ENCODE peak calls at places on chromosome 19, in four cellular contexts. D is astrocyte of the spinal cord, B is fibroblast of the aortic adventitia, I is PC-3. V is an unnamed sample.
A peak's percentile ranks its signal among the peaks of the same experiment; 100 is the strongest.

GRCh38 chr19:10762656-10763055 is 44.8 kb downstream of the DNM2 start:
- DNase-seq in D (no peak), B (no peak), I (peak; percentile 51), V (no peak)

GRCh38 chr19:40632311-40633036 is 31.3 kb downstream of the LTBP4 start:
- DNase-seq in D (no peak), B (no peak), I (peak; percentile 3), V (no peak)

GRCh38 chr19:55460670-55461258 is 678 bp downstream of the ISOC2 start:
- DNase-seq in D (peak; percentile 66), B (peak; percentile 91), I (peak; percentile 76), V (peak; percentile 90)

GRCh38 chr19:47179643-47180310 is 49.1 kb downstream of the SAE1 start:
- DNase-seq in D (no peak), B (no peak), I (no peak), V (no peak)

GRCh38 chr19:52689804-52690394 is 44.9 kb downstream of the ZNF611 start:
- DNase-seq in D (no peak), B (peak; percentile 8), I (no peak), V (peak; percentile 9)

GRCh38 chr19:51688665-51689571 is 4.2 kb upstream of the SPACA6 start:
- DNase-seq in D (peak; percentile 98), B (peak; percentile 96), I (peak; percentile 94), V (peak; percentile 97)

GRCh38 chr19:53958168-53958571 is 4.6 kb upstream of the CACNG8 start:
- DNase-seq in D (no peak), B (no peak), I (no peak), V (no peak)

GRCh38 chr19:3471954-3472655 is 8.2 kb downstream of the SMIM24 start:
- DNase-seq in D (no peak), B (no peak), I (peak; percentile 8), V (no peak)

GRCh38 chr19:9709305-9709704 is 34.4 kb upstream of the ZNF562 start:
- DNase-seq in D (no peak), B (no peak), I (no peak), V (no peak)

GRCh38 chr19:42487025-42487797 is 41.1 kb downstream of the CEACAM1 start:
- DNase-seq in D (no peak), B (no peak), I (no peak), V (peak; percentile 17)

GRCh38 chr19:7191946-7192691 is 102.1 kb downstream of the INSR start:
- DNase-seq in D (no peak), B (no peak), I (no peak), V (peak; percentile 68)

GRCh38 chr19:850221-850978 is 1.7 kb upstream of the ELANE start:
- DNase-seq in D (peak; percentile 83), B (peak; percentile 97), I (peak; percentile 57), V (peak; percentile 95)

GRCh38 chr19:42295831-42296525 is 6.0 kb upstream of the PRR19 start:
- DNase-seq in D (peak; percentile 54), B (peak; percentile 58), I (no peak), V (peak; percentile 44)

GRCh38 chr19:7247160-7247559 is 47.1 kb downstream of the INSR start:
- DNase-seq in D (no peak), B (no peak), I (no peak), V (no peak)

GRCh38 chr19:33486936-33487793 is 34.4 kb downstream of the PEPD start:
- DNase-seq in D (no peak), B (no peak), I (no peak), V (no peak)

GRCh38 chr19:49758292-49758691 is 4.8 kb downstream of the TSKS start:
- DNase-seq in D (peak; percentile 79), B (peak; percentile 69), I (peak; percentile 42), V (peak; percentile 61)

GRCh38 chr19:51473009-51473707 is 5.2 kb upstream of the CEACAM18 start:
- DNase-seq in D (peak; percentile 33), B (peak; percentile 78), I (peak; percentile 93), V (peak; percentile 62)

GRCh38 chr19:54462713-54463530 is 656 bp downstream of the LENG9 start:
- DNase-seq in D (peak; percentile 61), B (peak; percentile 69), I (peak; percentile 63), V (peak; percentile 63)

GRCh38 chr19:16206046-16206605 is 8.4 kb downstream of the AP1M1 start:
- DNase-seq in D (no peak), B (no peak), I (no peak), V (no peak)

GRCh38 chr19:6730153-6730804 is 7.1 kb downstream of the GPR108 start:
- DNase-seq in D (no peak), B (no peak), I (no peak), V (no peak)

GRCh38 chr19:41098762-41099161 is 10.5 kb downstream of the CYP2A13 start:
- DNase-seq in D (no peak), B (no peak), I (no peak), V (no peak)

GRCh38 chr19:51181913-51182419 is 39.9 kb downstream of the SIGLEC7 start:
- DNase-seq in D (no peak), B (no peak), I (no peak), V (no peak)

GRCh38 chr19:11479470-11480080 is 1.3 kb downstream of the ELAVL3 start:
- DNase-seq in D (no peak), B (no peak), I (no peak), V (no peak)

GRCh38 chr19:42078058-42078457 is 2.1 kb downstream of the ZNF574 start:
- DNase-seq in D (no peak), B (no peak), I (no peak), V (no peak)

GRCh38 chr19:57807541-57807940 is 7.2 kb downstream of the ZNF552 start:
- DNase-seq in D (no peak), B (no peak), I (no peak), V (peak; percentile 31)

GRCh38 chr19:3644351-3645066 is 17.9 kb upstream of the CACTIN start:
- DNase-seq in D (peak; percentile 10), B (peak; percentile 39), I (no peak), V (peak; percentile 24)

GRCh38 chr19:18292810-18293641 is 11.6 kb upstream of the JUND start:
- DNase-seq in D (peak; percentile 85), B (peak; percentile 83), I (peak; percentile 8), V (peak; percentile 69)

GRCh38 chr19:28483197-28483596 is 729.8 kb downstream of the UQCRFS1 start:
- DNase-seq in D (no peak), B (no peak), I (no peak), V (no peak)

GRCh38 chr19:18416778-18417249 is 2.4 kb upstream of the SSBP4 start:
- DNase-seq in D (peak; percentile 91), B (peak; percentile 83), I (peak; percentile 67), V (peak; percentile 88)

GRCh38 chr19:47697863-47698609 is 15.2 kb upstream of the EHD2 start:
- DNase-seq in D (peak; percentile 84), B (peak; percentile 87), I (peak; percentile 83), V (peak; percentile 81)

GRCh38 chr19:47075941-47076340 is 27.5 kb upstream of the TMEM160 start:
- DNase-seq in D (peak; percentile 14), B (no peak), I (no peak), V (no peak)

GRCh38 chr19:14337510-14337909 is 43.7 kb upstream of the ADGRE5 start:
- DNase-seq in D (no peak), B (peak; percentile 10), I (peak; percentile 72), V (no peak)

GRCh38 chr19:43101950-43102349 is 19.4 kb upstream of the PSG2 start:
- DNase-seq in D (no peak), B (no peak), I (peak; percentile 24), V (no peak)

GRCh38 chr19:10432736-10433130 is 12.4 kb downstream of the PDE4A start:
- DNase-seq in D (no peak), B (no peak), I (no peak), V (no peak)

DNA sequence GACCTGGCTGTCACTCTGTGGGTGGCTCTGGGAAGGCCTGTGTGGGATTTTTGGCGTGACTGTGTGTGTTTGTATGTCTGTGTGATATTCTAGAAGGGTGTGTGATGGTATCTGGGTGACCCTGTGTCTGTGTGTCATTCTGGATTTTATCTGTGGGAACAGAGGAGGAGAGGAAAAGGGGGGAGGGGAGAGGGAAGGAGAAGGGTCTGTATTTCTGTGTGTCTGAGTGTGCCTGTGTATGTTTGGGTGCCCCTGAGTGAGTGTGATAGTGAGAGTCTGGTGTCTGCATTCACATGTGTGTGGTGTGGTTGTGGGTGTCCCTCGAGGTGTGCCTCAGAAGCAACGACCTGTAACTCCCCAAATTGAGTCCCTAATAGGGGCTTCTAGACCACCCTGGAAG is 8.1 kb upstream of the NFIX start:
- DNase-seq in D (no peak), B (no peak), I (no peak), V (no peak)
- TF ChIP-seq CTCF in D (no peak), B (no peak), I (no peak), V (no peak)

GRCh38 chr19:37906868-37907734 is at the start of gene SIPA1L3:
- DNase-seq in D (peak; percentile 98), B (peak; percentile 93), I (peak; percentile 95), V (peak; percentile 93)
- H3K4me3 ChIP-seq in D (peak within 1 kb of the TSS; percentile 90), B (peak within 1 kb of the TSS; percentile 86), I (peak within 1 kb of the TSS; percentile 95), V (peak within 1 kb of the TSS; percentile 98)

GRCh38 chr19:17279436-17279835 is 2.3 kb upstream of the ANKLE1 start:
- DNase-seq in D (no peak), B (no peak), I (no peak), V (no peak)
- TF ChIP-seq CTCF in D (no peak), B (no peak), I (no peak), V (no peak)

DNA sequence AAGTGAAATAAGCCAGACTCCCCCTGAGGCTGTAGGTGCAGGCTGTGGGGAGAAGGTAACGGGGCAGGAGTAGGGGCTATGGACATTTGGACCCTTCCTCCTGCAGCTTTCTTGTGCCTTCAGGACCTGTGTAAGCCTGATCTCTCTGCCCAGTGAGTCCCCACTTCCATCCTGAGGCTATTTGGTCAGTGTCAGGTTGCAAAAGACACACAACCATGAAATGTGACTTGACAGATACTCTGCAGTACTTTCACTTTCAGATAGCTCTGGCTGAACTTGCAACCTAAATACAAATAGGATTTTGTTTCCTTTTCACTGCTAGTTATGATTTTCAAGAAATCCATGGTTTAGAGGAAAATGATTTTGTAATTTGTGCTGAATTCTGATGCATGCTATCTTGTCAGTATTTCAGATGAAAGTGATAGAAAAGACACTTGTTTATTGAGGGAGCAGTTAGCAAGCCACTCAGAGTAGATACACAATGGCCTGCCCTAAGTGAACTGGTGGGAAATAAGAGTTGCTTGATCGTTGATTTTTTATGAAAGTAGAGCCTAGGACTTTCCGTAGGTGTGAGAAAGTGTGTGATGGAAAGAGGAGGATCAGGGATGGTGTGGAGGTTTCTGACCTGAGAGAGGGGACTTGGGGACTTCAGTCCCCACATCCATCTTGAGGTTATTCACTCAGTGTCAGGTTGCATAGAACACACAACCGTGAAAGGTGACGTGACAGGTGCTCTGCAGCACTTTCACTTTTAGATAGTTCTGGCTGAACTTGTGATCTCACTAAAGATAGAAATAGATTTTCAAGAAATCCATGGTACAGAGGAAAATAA is 18.0 kb upstream of the EID2 start:
- DNase-seq in D (peak; percentile 6), B (peak; percentile 8), I (peak; percentile 76), V (no peak)
- H3K4me3 ChIP-seq in D (no peak overlapping the region), B (peak overlapping the region; percentile 48), I (peak overlapping the region; percentile 58), V (no peak overlapping the region)

GRCh38 chr19:46017874-46018675 is 4.8 kb downstream of the PGLYRP1 start:
- DNase-seq in D (no peak), B (no peak), I (no peak), V (no peak)

GRCh38 chr19:46015080-46015960 is 7.5 kb downstream of the PGLYRP1 start:
- DNase-seq in D (peak; percentile 8), B (no peak), I (no peak), V (peak; percentile 23)

GRCh38 chr19:46015961-46016425 is 6.9 kb downstream of the PGLYRP1 start:
- DNase-seq in D (no peak), B (no peak), I (no peak), V (no peak)

GRCh38 chr19:46017095-46017429 is 5.8 kb downstream of the PGLYRP1 start:
- DNase-seq in D (no peak), B (no peak), I (no peak), V (no peak)

GRCh38 chr19:46016426-46017094 is 6.3 kb downstream of the PGLYRP1 start:
- DNase-seq in D (peak; percentile 71), B (peak; percentile 77), I (peak; percentile 76), V (peak; percentile 64)
- TF ChIP-seq CTCF in D (peak; percentile 86), B (peak; percentile 86), I (peak; percentile 50), V (peak; percentile 77)

V was measured in AG10803.